ENCODE peak calls at places on chromosome 15, in seven cellular contexts. I is H9, W is IMR-90, Q is neuronal stem cell, R is mesenchymal stem cell, P is H1, F is trophoblast cell. M is an unnamed sample.

GRCh38 chr15:42911058-42911592 is 9.5 kb downstream of the TTBK2 start:
- DNase-seq in P (no peak), I (no peak), R (no peak), W (peak), Q (no peak), F (peak), M (no peak)

GRCh38 chr15:100516592-100517489 is 11.9 kb downstream of the CERS3 start:
- DNase-seq in F (no peak), W (no peak), P (no peak), I (no peak), Q (no peak), R (no peak), M (no peak)

GRCh38 chr15:95556866-95557225 is 773.7 kb upstream of the NR2F2 start:
- DNase-seq in F (peak), I (no peak), R (peak), Q (no peak), W (no peak), P (no peak), M (peak)

GRCh38 chr15:43185161-43186002 is at the start of gene CCNDBP1:
- DNase-seq in F (peak), Q (peak), P (peak), I (peak), R (peak), W (peak), M (peak)

GRCh38 chr15:101193781-101194180 is 58.1 kb downstream of the CHSY1 start:
- DNase-seq in R (no peak), Q (no peak), F (no peak), P (no peak), I (no peak), W (no peak), M (no peak)

GRCh38 chr15:69862540-69862939 is 235.2 kb downstream of the TLE3 start:
- DNase-seq in P (no peak), Q (no peak), W (peak), R (peak), F (peak), I (no peak), M (peak)

GRCh38 chr15:65411470-65412071 is 11.2 kb downstream of the IGDCC4 start:
- DNase-seq in R (peak), Q (no peak), P (no peak), I (no peak), F (no peak), W (peak), M (no peak)

GRCh38 chr15:69482686-69483256 is 30.2 kb downstream of the RPLP1 start:
- DNase-seq in Q (no peak), W (no peak), F (no peak), R (no peak), I (no peak), P (no peak), M (no peak)

GRCh38 chr15:71538181-71538580 is 272.2 kb upstream of the NR2E3 start:
- DNase-seq in R (no peak), P (no peak), Q (no peak), I (no peak), F (no peak), W (peak), M (no peak)

GRCh38 chr15:42148808-42149492 is 7.5 kb downstream of the PLA2G4F start:
- DNase-seq in F (no peak), P (no peak), Q (no peak), I (no peak), R (no peak), W (no peak), M (no peak)

GRCh38 chr15:65909831-65910230 is 40.5 kb downstream of the RAB11A start:
- DNase-seq in W (no peak), Q (no peak), P (no peak), R (no peak), I (peak), F (no peak), M (peak)

GRCh38 chr15:35139822-35140221 is 54.7 kb upstream of the NANOGP8 start:
- DNase-seq in Q (no peak), R (no peak), P (no peak), W (no peak), I (no peak), F (no peak), M (no peak)

GRCh38 chr15:76310470-76311070 is 699 bp downstream of the ETFA start:
- DNase-seq in W (no peak), I (no peak), F (peak), P (no peak), R (peak), Q (no peak), M (no peak)

GRCh38 chr15:71362556-71362955 is 247.3 kb downstream of the THSD4 start:
- DNase-seq in Q (no peak), F (no peak), P (no peak), I (no peak), R (no peak), W (no peak), M (no peak)

GRCh38 chr15:61598655-61599054 is 369.6 kb upstream of the RORA start:
- DNase-seq in W (no peak), F (no peak), R (no peak), P (no peak), I (no peak), Q (peak), M (no peak)

DNA sequence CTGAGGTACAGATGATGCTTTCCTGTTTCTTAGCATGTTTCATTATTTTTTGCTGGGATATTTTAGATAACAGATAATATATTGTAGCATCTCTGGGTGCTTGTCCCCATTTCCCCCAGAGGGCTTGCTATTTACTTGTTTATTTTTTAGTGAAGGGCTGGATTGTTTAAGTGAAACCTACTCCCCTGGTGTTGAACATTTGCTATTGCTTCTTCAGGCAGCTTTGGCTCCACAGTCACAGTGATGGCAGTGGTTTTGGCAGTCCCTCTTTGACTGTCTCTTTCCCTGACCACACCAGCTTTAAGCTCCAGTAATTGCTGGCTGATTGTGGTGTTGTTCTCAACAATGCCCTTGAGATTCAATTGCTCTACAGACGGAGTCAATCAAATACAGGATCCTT is 128.9 kb downstream of the KLF13 start:
- DNase-seq in W (no peak), P (no peak), I (peak), Q (no peak), R (no peak), F (no peak), M (peak)
- H2BK120ac ChIP-seq in W (no peak), P (no peak), I (no peak), Q (no peak), R (no peak), F (no peak), M (no peak)

DNA sequence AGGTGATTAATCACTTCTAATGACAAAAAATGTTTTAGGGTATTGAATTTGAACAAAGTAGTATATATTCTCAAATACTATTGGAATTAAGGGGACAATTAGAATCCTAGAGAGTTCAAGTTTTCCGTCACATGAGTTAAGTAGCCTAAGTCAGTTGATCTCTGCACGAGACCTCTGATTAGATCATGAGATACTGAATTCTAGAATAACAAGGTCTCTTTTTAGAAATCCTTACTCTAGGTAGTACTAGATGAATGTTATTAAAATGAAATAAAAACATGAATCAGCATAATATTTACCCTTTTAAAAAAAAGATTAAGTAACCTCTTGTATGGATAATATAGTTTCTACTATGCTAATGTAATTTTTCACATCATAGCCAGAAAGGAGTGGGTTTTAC is 43.4 kb downstream of the MYO5A start:
- DNase-seq in F (no peak), I (no peak), Q (no peak), P (no peak), R (no peak), W (no peak), M (no peak)
- H2AK5ac ChIP-seq in F (no peak), I (no peak), Q (no peak), P (no peak), R (no peak), W (no peak), M (no peak)

GRCh38 chr15:92936138-92936537 is 36.0 kb downstream of the CHD2 start:
- DNase-seq in P (no peak), F (no peak), W (no peak), I (no peak), R (no peak), Q (no peak), M (no peak)
- H2BK120ac ChIP-seq in P (no peak), F (no peak), W (no peak), I (no peak), R (no peak), Q (no peak), M (no peak)

DNA sequence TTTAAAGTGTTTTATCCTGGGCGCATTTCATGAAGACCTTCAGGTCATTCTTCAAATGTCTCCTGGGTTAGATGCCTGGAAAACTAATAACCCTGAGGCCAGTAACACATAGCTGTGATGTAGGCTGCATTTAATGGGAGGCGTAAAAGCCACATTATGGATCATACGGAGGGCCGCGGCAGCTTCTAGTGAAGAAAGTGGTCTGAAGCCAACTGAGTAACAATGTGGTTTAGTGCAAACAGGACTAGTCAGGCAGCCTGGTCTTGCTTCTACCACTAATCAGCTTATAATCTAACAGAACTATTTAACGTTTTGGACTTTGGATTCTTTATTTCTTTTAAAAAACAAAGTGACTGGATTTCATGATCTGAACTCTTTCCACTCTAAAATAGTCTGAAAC is 54.4 kb downstream of the ADAMTSL3 start:
- DNase-seq in R (no peak), Q (no peak), W (no peak), I (no peak), F (no peak), P (no peak), M (no peak)
- H2AK5ac ChIP-seq in R (no peak), Q (no peak), W (no peak), I (no peak), F (no peak), P (no peak), M (no peak)